ENCODE peak calls at places on chromosome 22, in eight cellular contexts. P is AG10803, K is brain microvascular endothelial cell, N is GM12865, D is right atrium auricular region, G is mucosa of descending colon, Z is stomach, W is Caco-2. M is an unnamed sample.

GRCh38 chr22:19808873-19809478 is 45.7 kb downstream of the GNB1L start:
- DNase-seq in P (no peak), K (no peak), N (no peak), D (no peak), G (no peak), Z (no peak), W (no peak), M (no peak)

GRCh38 chr22:24996420-24996952 is 44.0 kb downstream of the KIAA1671 start:
- DNase-seq in P (peak), K (no peak), N (no peak), D (no peak), G (peak), Z (no peak), W (peak), M (no peak)

GRCh38 chr22:23060612-23061400 is 9.5 kb upstream of the GNAZ start:
- DNase-seq in P (no peak), K (no peak), N (no peak), D (peak), G (no peak), Z (peak), W (no peak), M (no peak)

GRCh38 chr22:19138217-19139000 is 6.0 kb downstream of the ESS2 start:
- DNase-seq in P (no peak), K (no peak), N (no peak), D (no peak), G (no peak), Z (no peak), W (no peak), M (no peak)

GRCh38 chr22:22060200-22061084 is 77.9 kb upstream of the TOP3B start:
- DNase-seq in P (no peak), K (peak), N (peak), D (no peak), G (peak), Z (no peak), W (peak), M (no peak)

GRCh38 chr22:21028277-21029251 is 3.8 kb downstream of the SLC7A4 start:
- DNase-seq in P (no peak), K (no peak), N (no peak), D (no peak), G (no peak), Z (no peak), W (no peak), M (no peak)

GRCh38 chr22:48760481-48761238 is 1067.0 kb downstream of the BRD1 start:
- DNase-seq in P (no peak), K (no peak), N (no peak), D (peak), G (peak), Z (peak), W (no peak), M (no peak)

GRCh38 chr22:29309332-29310064 is 3.0 kb downstream of the GAS2L1 start:
- DNase-seq in P (no peak), K (no peak), N (no peak), D (no peak), G (peak), Z (peak), W (no peak), M (no peak)

GRCh38 chr22:17629646-17630045 is 1.1 kb upstream of the ATP6V1E1 start:
- DNase-seq in P (no peak), K (no peak), N (no peak), D (no peak), G (no peak), Z (no peak), W (no peak), M (no peak)

GRCh38 chr22:30861688-30862552 is 106.7 kb downstream of the MORC2 start:
- DNase-seq in P (no peak), K (no peak), N (no peak), D (no peak), G (no peak), Z (peak), W (no peak), M (no peak)

GRCh38 chr22:24216541-24217209 is 28.2 kb downstream of the GGT5 start:
- DNase-seq in P (no peak), K (no peak), N (peak), D (no peak), G (no peak), Z (no peak), W (no peak), M (no peak)

GRCh38 chr22:28813772-28814518 is 13.6 kb upstream of the XBP1 start:
- DNase-seq in P (no peak), K (no peak), N (no peak), D (no peak), G (no peak), Z (peak), W (peak), M (no peak)

GRCh38 chr22:25518000-25518663 is 46.3 kb upstream of the GRK3 start:
- DNase-seq in P (no peak), K (no peak), N (no peak), D (no peak), G (no peak), Z (no peak), W (no peak), M (no peak)

GRCh38 chr22:18966748-18967147 is 30.7 kb upstream of the PRODH start:
- DNase-seq in P (no peak), K (no peak), N (no peak), D (no peak), G (no peak), Z (no peak), W (no peak), M (no peak)

GRCh38 chr22:20111045-20111688 is 4.7 kb upstream of the RANBP1 start:
- DNase-seq in P (peak), K (no peak), N (peak), D (no peak), G (peak), Z (no peak), W (peak), M (no peak)

GRCh38 chr22:23837496-23837859 is 1.3 kb downstream of the DERL3 start:
- DNase-seq in P (no peak), K (no peak), N (no peak), D (no peak), G (peak), Z (no peak), W (no peak), M (no peak)

GRCh38 chr22:47658182-47658581 is 895.7 kb downstream of the TBC1D22A start:
- DNase-seq in P (no peak), K (no peak), N (no peak), D (no peak), G (no peak), Z (no peak), W (no peak), M (no peak)

GRCh38 chr22:43533131-43533530 is 121.3 kb downstream of the MPPED1 start:
- DNase-seq in P (no peak), K (no peak), N (no peak), D (no peak), G (no peak), Z (no peak), W (no peak), M (no peak)

GRCh38 chr22:29744902-29745301 is 21.9 kb downstream of the ZMAT5 start:
- DNase-seq in P (peak), K (peak), N (no peak), D (no peak), G (no peak), Z (peak), W (no peak), M (peak)

GRCh38 chr22:20053407-20054033 is 26.5 kb upstream of the DGCR8 start:
- DNase-seq in P (no peak), K (no peak), N (no peak), D (no peak), G (no peak), Z (no peak), W (no peak), M (no peak)

GRCh38 chr22:17247832-17248231 is 28.6 kb upstream of the ADA2 start:
- DNase-seq in P (no peak), K (no peak), N (no peak), D (no peak), G (no peak), Z (no peak), W (no peak), M (no peak)

GRCh38 chr22:45271667-45272188 is 13.0 kb upstream of the UPK3A start:
- DNase-seq in P (peak), K (no peak), N (no peak), D (peak), G (no peak), Z (peak), W (no peak), M (no peak)
- TF ChIP-seq CTCF in P (no peak), K (no peak), N (no peak), D (no peak), G (no peak), Z (no peak), W (no peak), M (no peak)

GRCh38 chr22:49965291-49966040 is 4.9 kb downstream of the PIM3 start:
- DNase-seq in P (no peak), K (no peak), N (no peak), D (no peak), G (peak), Z (peak), W (no peak), M (no peak)
- H3K4me3 ChIP-seq in P (no peak), K (no peak), N (no peak), D (no peak), G (no peak), Z (peak), W (no peak), M (no peak)

GRCh38 chr22:45211435-45211834 is 29.3 kb downstream of the KIAA0930 start:
- DNase-seq in P (no peak), K (no peak), N (no peak), D (no peak), G (no peak), Z (no peak), W (no peak), M (no peak)

GRCh38 chr22:45211848-45212247 is 28.8 kb downstream of the KIAA0930 start:
- DNase-seq in P (peak), K (no peak), N (no peak), D (no peak), G (no peak), Z (no peak), W (no peak), M (no peak)

GRCh38 chr22:45212992-45213751 is 27.5 kb downstream of the KIAA0930 start:
- DNase-seq in P (peak), K (peak), N (no peak), D (peak), G (no peak), Z (no peak), W (no peak), M (no peak)

GRCh38 chr22:45210577-45211431 is 29.9 kb downstream of the KIAA0930 start:
- DNase-seq in P (peak), K (no peak), N (no peak), D (no peak), G (no peak), Z (no peak), W (no peak), M (peak)

DNA sequence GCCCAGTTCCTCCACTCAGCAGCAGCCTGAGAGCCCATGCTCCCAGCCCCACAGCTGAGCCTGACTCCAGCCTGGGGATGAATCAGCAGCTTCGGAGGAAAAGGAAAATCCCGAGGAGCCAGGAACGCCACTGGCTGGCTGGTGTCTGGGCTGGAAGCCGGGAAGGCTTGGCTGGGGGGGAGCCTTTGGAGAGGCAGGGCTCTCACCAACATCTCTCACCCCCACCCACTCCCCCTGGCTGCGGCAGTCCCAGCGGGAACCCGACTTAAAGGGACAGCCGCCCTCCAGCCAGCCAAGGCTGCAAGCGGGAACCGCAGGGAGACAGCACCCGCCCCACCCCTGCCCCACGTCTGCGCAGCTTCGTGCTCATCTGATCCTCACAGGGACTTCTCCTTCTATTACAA is 28.4 kb downstream of the KIAA0930 start:
- DNase-seq in P (peak), K (peak), N (no peak), D (peak), G (peak), Z (peak), W (no peak), M (peak)
- TF ChIP-seq CTCF in P (no peak), K (peak), N (no peak), D (no peak), G (no peak), Z (no peak), W (no peak), M (peak)

GRCh38 chr22:39920134-39920743 is 19.4 kb downstream of the GRAP2 start:
- DNase-seq in P (no peak), K (no peak), N (no peak), D (no peak), G (no peak), Z (no peak), W (no peak), M (no peak)
- H3K4me3 ChIP-seq in P (no peak), K (no peak), N (no peak), D (no peak), G (no peak), Z (no peak), W (no peak), M (no peak)

DNA sequence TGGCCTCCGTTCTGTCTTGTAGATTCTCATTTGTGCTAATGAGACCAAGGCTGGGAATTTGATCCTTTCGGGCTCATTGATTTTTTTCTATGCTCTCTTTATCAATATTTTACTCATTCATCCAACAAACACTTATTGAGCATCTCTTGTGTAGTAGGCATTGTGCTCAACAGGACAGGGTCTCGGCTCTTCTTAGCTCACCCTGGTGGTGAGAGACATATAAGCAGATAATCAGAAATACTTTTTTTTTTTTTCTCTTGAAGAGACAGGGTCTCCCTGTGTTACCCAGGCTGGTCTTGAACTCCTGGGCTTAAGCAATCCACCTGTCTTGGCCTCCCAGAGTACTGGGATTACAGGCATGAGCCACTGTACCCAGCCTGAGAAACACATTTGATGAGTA is 48.0 kb upstream of the SLC5A1 start:
- DNase-seq in P (no peak), K (no peak), N (no peak), D (no peak), G (no peak), Z (no peak), W (no peak), M (no peak)
- TF ChIP-seq CTCF in P (no peak), K (peak), N (no peak), D (no peak), G (no peak), Z (no peak), W (no peak), M (peak)

GRCh38 chr22:38497869-38498268 is 8.2 kb downstream of the DDX17 start:
- DNase-seq in P (no peak), K (no peak), N (no peak), D (no peak), G (no peak), Z (no peak), W (no peak), M (no peak)

GRCh38 chr22:38505595-38506117 is 455 bp downstream of the DDX17 start:
- DNase-seq in P (peak), K (peak), N (peak), D (peak), G (peak), Z (peak), W (peak), M (no peak)

GRCh38 chr22:38503021-38503420 is 3.1 kb downstream of the DDX17 start:
- DNase-seq in P (no peak), K (no peak), N (no peak), D (no peak), G (no peak), Z (no peak), W (no peak), M (no peak)

GRCh38 chr22:38504731-38505594 is 1.1 kb downstream of the DDX17 start:
- DNase-seq in P (peak), K (peak), N (peak), D (no peak), G (peak), Z (peak), W (peak), M (no peak)

GRCh38 chr22:38501797-38502672 is 4.1 kb downstream of the DDX17 start:
- DNase-seq in P (no peak), K (no peak), N (no peak), D (no peak), G (no peak), Z (no peak), W (no peak), M (no peak)
- H3K4me3 ChIP-seq in P (no peak), K (no peak), N (no peak), D (no peak), G (no peak), Z (peak), W (no peak), M (no peak)

DNA sequence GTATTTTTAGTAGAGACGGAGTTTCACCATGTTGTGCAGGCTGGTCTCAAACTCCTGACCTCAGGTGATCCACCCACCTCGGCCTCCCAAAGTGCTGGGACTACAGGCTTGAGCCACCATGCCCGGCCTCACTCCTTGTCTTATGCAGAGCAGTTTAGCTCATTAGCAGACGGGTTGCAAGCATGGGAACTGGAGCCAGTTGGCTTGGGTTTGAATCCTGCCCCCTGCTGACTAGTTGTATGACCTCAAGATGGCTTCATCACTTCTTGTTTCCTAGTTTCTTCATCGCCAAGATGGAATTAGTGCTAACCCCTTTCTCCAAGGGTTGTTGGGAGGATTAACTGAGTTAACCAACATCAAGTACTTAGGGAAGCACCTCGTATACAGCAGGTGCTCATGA is 23.4 kb upstream of the RASD2 start:
- DNase-seq in P (no peak), K (no peak), N (no peak), D (no peak), G (no peak), Z (no peak), W (no peak), M (no peak)
- TF ChIP-seq CTCF in P (no peak), K (peak), N (no peak), D (no peak), G (no peak), Z (no peak), W (no peak), M (no peak)

GRCh38 chr22:38454361-38455062 is 487 bp downstream of the KCNJ4 start:
- DNase-seq in P (no peak), K (no peak), N (peak), D (no peak), G (no peak), Z (no peak), W (no peak), M (no peak)
- H3K4me3 ChIP-seq in P (no peak), K (no peak), N (peak), D (peak), G (no peak), Z (peak), W (peak), M (no peak)

DNA sequence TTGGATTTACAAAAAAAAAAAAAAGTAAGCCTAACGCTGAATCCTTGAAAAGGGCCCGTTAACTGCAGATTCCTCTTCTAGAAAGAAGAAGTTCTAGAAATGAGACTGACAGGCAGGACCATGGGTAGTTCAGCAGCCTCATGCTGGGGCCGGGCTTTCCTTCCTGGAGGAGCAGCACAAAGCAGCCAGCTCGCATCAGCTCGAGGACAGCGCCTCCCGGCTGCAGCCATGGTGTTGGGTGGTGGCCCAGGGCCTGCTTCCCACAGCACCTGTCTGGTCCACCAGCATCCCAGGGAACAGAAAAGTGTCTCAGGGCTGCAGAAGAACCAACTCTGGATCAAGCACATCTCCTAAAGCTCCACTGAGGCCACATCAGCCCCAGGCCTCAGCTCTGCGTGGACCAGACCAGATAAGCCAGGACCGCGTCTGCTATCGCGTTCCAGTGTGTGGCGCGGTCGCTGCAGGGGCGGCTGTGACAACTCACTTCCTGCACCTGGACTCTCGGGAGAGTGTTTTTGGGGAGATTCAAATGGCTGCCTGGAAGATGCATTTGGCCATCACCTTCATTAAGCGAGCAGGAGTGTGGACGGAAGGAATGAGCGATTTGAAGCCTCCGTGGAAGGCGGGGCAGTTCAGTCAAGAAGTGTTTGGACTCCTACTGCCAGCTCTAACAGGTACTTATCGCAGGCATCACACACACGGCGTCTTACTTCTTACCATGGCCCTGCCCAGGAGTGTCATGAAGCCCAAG is 53.5 kb downstream of the MYH9 start:
- DNase-seq in P (no peak), K (no peak), N (no peak), D (no peak), G (peak), Z (no peak), W (no peak), M (no peak)
- TF ChIP-seq CTCF in P (peak), K (peak), N (no peak), D (no peak), G (no peak), Z (no peak), W (no peak), M (no peak)

M was measured in AG09309.